ENCODE peak calls at places on chromosomes 7 and 10, in five cellular contexts. One of them, this sample, is unnamed.

GRCh38 chr10:132376394-132376851 is 20.6 kb upstream of the PWWP2B start:
- DNase-seq in HFFc6: no peak
- DNase-seq in suprapubic skin: peak
- DNase-seq in GM06990: no peak
- DNase-seq in tibial artery: peak
- DNase-seq in this sample: peak

GRCh38 chr7:40058636-40059035 is 75.8 kb downstream of the MPLKIP start:
- DNase-seq in HFFc6: no peak
- DNase-seq in suprapubic skin: no peak
- DNase-seq in GM06990: no peak
- DNase-seq in tibial artery: no peak
- DNase-seq in this sample: no peak

GRCh38 chr10:80509403-80510161 is 28.1 kb upstream of the SH2D4B start:
- DNase-seq in HFFc6: peak
- DNase-seq in suprapubic skin: no peak
- DNase-seq in GM06990: no peak
- DNase-seq in tibial artery: peak
- DNase-seq in this sample: peak

GRCh38 chr10:676178-676577 is 13.3 kb downstream of the DIP2C start:
- DNase-seq in HFFc6: no peak
- DNase-seq in suprapubic skin: no peak
- DNase-seq in GM06990: no peak
- DNase-seq in tibial artery: no peak
- DNase-seq in this sample: no peak

GRCh38 chr10:118978316-118978997 is 51.1 kb upstream of the NANOS1 start:
- DNase-seq in HFFc6: no peak
- DNase-seq in suprapubic skin: no peak
- DNase-seq in GM06990: no peak
- DNase-seq in tibial artery: no peak
- DNase-seq in this sample: no peak

GRCh38 chr10:15712903-15713302 is 6.8 kb downstream of the ITGA8 start:
- DNase-seq in HFFc6: no peak
- DNase-seq in suprapubic skin: no peak
- DNase-seq in GM06990: no peak
- DNase-seq in tibial artery: no peak
- DNase-seq in this sample: no peak

GRCh38 chr10:73937333-73938020 is 26.5 kb downstream of the PLAU start:
- DNase-seq in HFFc6: no peak
- DNase-seq in suprapubic skin: no peak
- DNase-seq in GM06990: no peak
- DNase-seq in tibial artery: no peak
- DNase-seq in this sample: no peak

GRCh38 chr10:88216976-88217375 is 353.6 kb downstream of the PTEN start:
- DNase-seq in HFFc6: no peak
- DNase-seq in suprapubic skin: no peak
- DNase-seq in GM06990: no peak
- DNase-seq in tibial artery: no peak
- DNase-seq in this sample: no peak

GRCh38 chr7:45663167-45663921 is 89.2 kb downstream of the ADCY1 start:
- DNase-seq in HFFc6: no peak
- DNase-seq in suprapubic skin: no peak
- DNase-seq in GM06990: no peak
- DNase-seq in tibial artery: peak
- DNase-seq in this sample: no peak

GRCh38 chr7:41164440-41164839 is 538.5 kb downstream of the INHBA start:
- DNase-seq in HFFc6: peak
- DNase-seq in suprapubic skin: no peak
- DNase-seq in GM06990: no peak
- DNase-seq in tibial artery: no peak
- DNase-seq in this sample: no peak

GRCh38 chr7:158405324-158405723 is 182.3 kb downstream of the PTPRN2 start:
- DNase-seq in HFFc6: no peak
- DNase-seq in suprapubic skin: no peak
- DNase-seq in GM06990: no peak
- DNase-seq in tibial artery: no peak
- DNase-seq in this sample: no peak
- TF ChIP-seq CTCF in HFFc6: no peak
- TF ChIP-seq CTCF in suprapubic skin: no peak
- TF ChIP-seq CTCF in GM06990: no peak
- TF ChIP-seq CTCF in tibial artery: no peak
- TF ChIP-seq CTCF in this sample: no peak

GRCh38 chr7:88169717-88170320 is 50.0 kb downstream of the SRI start:
- DNase-seq in HFFc6: peak
- DNase-seq in suprapubic skin: no peak
- DNase-seq in GM06990: no peak
- DNase-seq in tibial artery: no peak
- DNase-seq in this sample: no peak
- TF ChIP-seq CTCF in HFFc6: peak
- TF ChIP-seq CTCF in suprapubic skin: no peak
- TF ChIP-seq CTCF in GM06990: peak
- TF ChIP-seq CTCF in tibial artery: peak
- TF ChIP-seq CTCF in this sample: peak

GRCh38 chr7:28853150-28853549 is 105.0 kb downstream of the TRIL start:
- DNase-seq in HFFc6: no peak
- DNase-seq in suprapubic skin: no peak
- DNase-seq in GM06990: no peak
- DNase-seq in tibial artery: no peak
- DNase-seq in this sample: no peak

GRCh38 chr7:28856656-28857055 is 101.5 kb downstream of the TRIL start:
- DNase-seq in HFFc6: no peak
- DNase-seq in suprapubic skin: no peak
- DNase-seq in GM06990: no peak
- DNase-seq in tibial artery: no peak
- DNase-seq in this sample: no peak

GRCh38 chr7:28855538-28856217 is 102.5 kb downstream of the TRIL start:
- DNase-seq in HFFc6: peak
- DNase-seq in suprapubic skin: no peak
- DNase-seq in GM06990: no peak
- DNase-seq in tibial artery: no peak
- DNase-seq in this sample: no peak

GRCh38 chr7:28854750-28855074 is 103.4 kb downstream of the TRIL start:
- DNase-seq in HFFc6: no peak
- DNase-seq in suprapubic skin: no peak
- DNase-seq in GM06990: no peak
- DNase-seq in tibial artery: no peak
- DNase-seq in this sample: no peak

DNA sequence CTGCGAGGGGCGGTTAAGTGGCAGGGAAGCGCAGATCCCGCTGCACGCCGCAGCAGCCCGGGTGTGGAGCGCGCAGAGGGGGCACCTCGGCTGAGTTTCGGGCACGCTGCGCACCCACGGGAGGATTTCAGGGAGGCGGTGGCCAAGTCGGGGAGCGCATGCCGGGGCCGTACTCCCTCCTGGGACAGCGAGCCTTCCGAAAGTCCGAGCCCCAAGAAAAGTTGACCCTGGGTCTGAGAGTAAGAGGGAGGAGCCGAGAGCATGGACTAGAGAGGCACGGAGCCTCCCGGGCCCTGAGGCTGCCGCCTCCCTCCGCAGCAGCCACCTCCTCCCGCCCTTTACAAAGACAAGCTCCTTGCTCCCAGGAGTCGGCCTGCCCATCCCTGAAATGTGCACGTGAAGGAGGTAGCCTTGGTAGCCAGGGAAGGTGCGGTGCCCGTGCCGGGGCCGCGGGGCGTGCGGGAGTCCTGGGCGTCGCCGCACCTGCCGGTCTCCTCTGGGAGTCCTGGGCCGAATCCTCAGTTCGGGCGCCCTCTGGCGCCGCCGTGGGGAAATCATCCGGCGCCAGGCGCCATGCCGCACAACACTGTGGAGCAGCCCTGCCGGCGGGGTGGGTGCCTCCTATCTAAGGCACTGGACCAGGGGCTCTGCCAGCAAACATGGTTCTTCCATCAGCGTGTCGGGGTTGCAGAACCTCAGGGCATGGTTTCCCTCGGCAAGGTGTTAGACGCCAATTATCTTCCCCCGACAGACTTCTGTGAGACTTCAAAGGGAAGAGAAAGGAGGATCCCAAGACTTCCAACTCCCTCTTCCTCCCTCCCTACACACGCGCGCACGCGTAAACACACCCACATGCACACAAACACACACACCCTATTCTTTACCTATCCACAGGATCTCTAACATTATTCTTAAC is 104.0 kb downstream of the TRIL start:
- DNase-seq in HFFc6: peak
- DNase-seq in suprapubic skin: peak
- DNase-seq in GM06990: peak
- DNase-seq in tibial artery: peak
- DNase-seq in this sample: peak
- TF ChIP-seq CTCF in HFFc6: peak
- TF ChIP-seq CTCF in suprapubic skin: peak
- TF ChIP-seq CTCF in GM06990: peak
- TF ChIP-seq CTCF in tibial artery: peak
- TF ChIP-seq CTCF in this sample: peak

GRCh38 chr7:2821161-2821841 is 22.8 kb downstream of the GNA12 start:
- DNase-seq in HFFc6: peak
- DNase-seq in suprapubic skin: no peak
- DNase-seq in GM06990: peak
- DNase-seq in tibial artery: no peak
- DNase-seq in this sample: peak
- TF ChIP-seq CTCF in HFFc6: peak
- TF ChIP-seq CTCF in suprapubic skin: no peak
- TF ChIP-seq CTCF in GM06990: peak
- TF ChIP-seq CTCF in tibial artery: no peak
- TF ChIP-seq CTCF in this sample: no peak

GRCh38 chr10:6491841-6492609 is 88.1 kb downstream of the PRKCQ start:
- DNase-seq in HFFc6: no peak
- DNase-seq in suprapubic skin: no peak
- DNase-seq in GM06990: no peak
- DNase-seq in tibial artery: no peak
- DNase-seq in this sample: no peak
- TF ChIP-seq CTCF in HFFc6: no peak
- TF ChIP-seq CTCF in suprapubic skin: no peak
- TF ChIP-seq CTCF in GM06990: no peak
- TF ChIP-seq CTCF in tibial artery: no peak
- TF ChIP-seq CTCF in this sample: no peak

This sample was measured in CD14-positive monocyte.